ENCODE peak calls at places on chromosomes 7 and 10, in four cellular contexts. One of them, this sample, is unnamed.
A peak's percentile ranks its signal among the peaks of the same experiment; 100 is the strongest.

GRCh38 chr7:6536899-6537298 is 14.4 kb downstream of the GRID2IP start:
- DNase-seq in NCI-H1092: peak; percentile 55
- DNase-seq in right cardiac atrium: no peak
- DNase-seq in nucleus accumbens: no peak
- DNase-seq in this sample: no peak

GRCh38 chr10:88232978-88233537 is 350.1 kb downstream of the RNLS start:
- DNase-seq in NCI-H1092: no peak
- DNase-seq in right cardiac atrium: no peak
- DNase-seq in nucleus accumbens: no peak
- DNase-seq in this sample: no peak

GRCh38 chr10:43231523-43232078 is 35.3 kb downstream of the RASGEF1A start:
- DNase-seq in NCI-H1092: no peak
- DNase-seq in right cardiac atrium: peak; percentile 3
- DNase-seq in nucleus accumbens: no peak
- DNase-seq in this sample: no peak

GRCh38 chr7:140176271-140176701 is 497 bp downstream of the KDM7A start:
- DNase-seq in NCI-H1092: peak; percentile 30
- DNase-seq in right cardiac atrium: peak; percentile 29
- DNase-seq in nucleus accumbens: no peak
- DNase-seq in this sample: no peak

GRCh38 chr7:64799-65430 is 127.5 kb upstream of the FAM20C start:
- DNase-seq in NCI-H1092: no peak
- DNase-seq in right cardiac atrium: no peak
- DNase-seq in nucleus accumbens: no peak
- DNase-seq in this sample: no peak

GRCh38 chr10:52446391-52446790 is 132.3 kb downstream of the DKK1 start:
- DNase-seq in NCI-H1092: no peak
- DNase-seq in right cardiac atrium: no peak
- DNase-seq in nucleus accumbens: no peak
- DNase-seq in this sample: no peak

GRCh38 chr10:124388823-124389612 is 29.7 kb downstream of the OAT start:
- DNase-seq in NCI-H1092: peak; percentile 72
- DNase-seq in right cardiac atrium: peak; percentile 88
- DNase-seq in nucleus accumbens: peak; percentile 84
- DNase-seq in this sample: no peak

GRCh38 chr10:113111900-113112853 is 162.1 kb downstream of the TCF7L2 start:
- DNase-seq in NCI-H1092: no peak
- DNase-seq in right cardiac atrium: peak; percentile 56
- DNase-seq in nucleus accumbens: no peak
- DNase-seq in this sample: no peak

GRCh38 chr10:27143686-27144085 is 10.5 kb downstream of the YME1L1 start:
- DNase-seq in NCI-H1092: no peak
- DNase-seq in right cardiac atrium: no peak
- DNase-seq in nucleus accumbens: no peak
- DNase-seq in this sample: no peak

GRCh38 chr10:73793456-73793855 is 8.1 kb downstream of the ZSWIM8 start:
- DNase-seq in NCI-H1092: no peak
- DNase-seq in right cardiac atrium: no peak
- DNase-seq in nucleus accumbens: no peak
- DNase-seq in this sample: no peak

GRCh38 chr7:75818462-75818861 is 4.9 kb upstream of the CCL24 start:
- DNase-seq in NCI-H1092: no peak
- DNase-seq in right cardiac atrium: no peak
- DNase-seq in nucleus accumbens: no peak
- DNase-seq in this sample: no peak

GRCh38 chr10:86653987-86654386 is 360 bp upstream of the OPN4 start:
- DNase-seq in NCI-H1092: no peak
- DNase-seq in right cardiac atrium: no peak
- DNase-seq in nucleus accumbens: no peak
- DNase-seq in this sample: no peak

GRCh38 chr10:19966751-19967150 is 150.5 kb downstream of the PLXDC2 start:
- DNase-seq in NCI-H1092: no peak
- DNase-seq in right cardiac atrium: no peak
- DNase-seq in nucleus accumbens: no peak
- DNase-seq in this sample: no peak

GRCh38 chr10:116636976-116637375 is 16.2 kb downstream of the PNLIPRP2 start:
- DNase-seq in NCI-H1092: no peak
- DNase-seq in right cardiac atrium: no peak
- DNase-seq in nucleus accumbens: no peak
- DNase-seq in this sample: no peak

GRCh38 chr7:28957064-28957821 is 887 bp downstream of the TRIL start:
- DNase-seq in NCI-H1092: peak; percentile 49
- DNase-seq in right cardiac atrium: peak; percentile 28
- DNase-seq in nucleus accumbens: no peak
- DNase-seq in this sample: no peak

GRCh38 chr7:156722427-156722826 is 81.9 kb downstream of the RNF32 start:
- DNase-seq in NCI-H1092: no peak
- DNase-seq in right cardiac atrium: no peak
- DNase-seq in nucleus accumbens: no peak
- DNase-seq in this sample: no peak

GRCh38 chr10:46541017-46541661 is 15.3 kb downstream of the GPRIN2 start:
- DNase-seq in NCI-H1092: no peak
- DNase-seq in right cardiac atrium: peak; percentile 50
- DNase-seq in nucleus accumbens: no peak
- DNase-seq in this sample: no peak

GRCh38 chr10:98486421-98486820 is 39.7 kb upstream of the HPS1 start:
- DNase-seq in NCI-H1092: no peak
- DNase-seq in right cardiac atrium: no peak
- DNase-seq in nucleus accumbens: no peak
- DNase-seq in this sample: no peak

GRCh38 chr7:124937076-124937475 is 7.5 kb upstream of the POT1 start:
- DNase-seq in NCI-H1092: no peak
- DNase-seq in right cardiac atrium: no peak
- DNase-seq in nucleus accumbens: no peak
- DNase-seq in this sample: peak; percentile 66

GRCh38 chr10:65571011-65571570 is 1354.7 kb upstream of the LRRTM3 start:
- DNase-seq in NCI-H1092: no peak
- DNase-seq in right cardiac atrium: no peak
- DNase-seq in nucleus accumbens: no peak
- DNase-seq in this sample: no peak

GRCh38 chr7:157394246-157395191 is 57.7 kb downstream of the DNAJB6 start:
- DNase-seq in NCI-H1092: no peak
- DNase-seq in right cardiac atrium: no peak
- DNase-seq in nucleus accumbens: no peak
- DNase-seq in this sample: no peak

GRCh38 chr7:128885370-128886187 is 22.9 kb downstream of the ATP6V1F start:
- DNase-seq in NCI-H1092: no peak
- DNase-seq in right cardiac atrium: no peak
- DNase-seq in nucleus accumbens: no peak
- DNase-seq in this sample: no peak

GRCh38 chr10:123470570-123470969 is 195.6 kb upstream of the GPR26 start:
- DNase-seq in NCI-H1092: no peak
- DNase-seq in right cardiac atrium: no peak
- DNase-seq in nucleus accumbens: no peak
- DNase-seq in this sample: no peak

GRCh38 chr7:135147899-135148721 is at the start of gene TMEM140:
- DNase-seq in NCI-H1092: no peak
- DNase-seq in right cardiac atrium: no peak
- DNase-seq in nucleus accumbens: no peak
- DNase-seq in this sample: peak; percentile 79

GRCh38 chr10:126094537-126094936 is 198.2 kb downstream of the FANK1 start:
- DNase-seq in NCI-H1092: no peak
- DNase-seq in right cardiac atrium: no peak
- DNase-seq in nucleus accumbens: no peak
- DNase-seq in this sample: no peak

GRCh38 chr7:73674468-73675124 is 7.0 kb downstream of the VPS37D start:
- DNase-seq in NCI-H1092: no peak
- DNase-seq in right cardiac atrium: no peak
- DNase-seq in nucleus accumbens: no peak
- DNase-seq in this sample: no peak

GRCh38 chr7:149855368-149856305 is 17.5 kb downstream of the ZNF862 start:
- DNase-seq in NCI-H1092: no peak
- DNase-seq in right cardiac atrium: no peak
- DNase-seq in nucleus accumbens: no peak
- DNase-seq in this sample: no peak

GRCh38 chr7:151251328-151251925 is 2.9 kb upstream of the SMARCD3 start:
- DNase-seq in NCI-H1092: peak; percentile 60
- DNase-seq in right cardiac atrium: peak; percentile 70
- DNase-seq in nucleus accumbens: peak; percentile 70
- DNase-seq in this sample: no peak

GRCh38 chr10:32982293-32982709 is 24.3 kb upstream of the ITGB1 start:
- DNase-seq in NCI-H1092: no peak
- DNase-seq in right cardiac atrium: no peak
- DNase-seq in nucleus accumbens: no peak
- DNase-seq in this sample: no peak

GRCh38 chr10:111756541-111757061 is 427.0 kb downstream of the GPAM start:
- DNase-seq in NCI-H1092: no peak
- DNase-seq in right cardiac atrium: peak; percentile 13
- DNase-seq in nucleus accumbens: no peak
- DNase-seq in this sample: no peak

GRCh38 chr7:4738711-4739527 is 36.5 kb upstream of the AP5Z1 start:
- DNase-seq in NCI-H1092: no peak
- DNase-seq in right cardiac atrium: peak; percentile 65
- DNase-seq in nucleus accumbens: no peak
- DNase-seq in this sample: peak; percentile 56

GRCh38 chr10:124601431-124602120 is 140.0 kb downstream of the LHPP start:
- DNase-seq in NCI-H1092: peak; percentile 44
- DNase-seq in right cardiac atrium: peak; percentile 7
- DNase-seq in nucleus accumbens: no peak
- DNase-seq in this sample: no peak

GRCh38 chr7:73749931-73750776 is 11.6 kb upstream of the ABHD11 start:
- DNase-seq in NCI-H1092: no peak
- DNase-seq in right cardiac atrium: no peak
- DNase-seq in nucleus accumbens: no peak
- DNase-seq in this sample: no peak

GRCh38 chr7:55074008-55074499 is 55.2 kb downstream of the EGFR start:
- DNase-seq in NCI-H1092: no peak
- DNase-seq in right cardiac atrium: peak; percentile 57
- DNase-seq in nucleus accumbens: no peak
- DNase-seq in this sample: peak; percentile 90

GRCh38 chr10:114402871-114403544 is 1.3 kb downstream of the AFAP1L2 start:
- DNase-seq in NCI-H1092: no peak
- DNase-seq in right cardiac atrium: no peak
- DNase-seq in nucleus accumbens: no peak
- DNase-seq in this sample: no peak

GRCh38 chr10:49615721-49616120 is 1.9 kb downstream of the CHAT start:
- DNase-seq in NCI-H1092: no peak
- DNase-seq in right cardiac atrium: no peak
- DNase-seq in nucleus accumbens: no peak
- DNase-seq in this sample: no peak

GRCh38 chr7:128827248-128827958 is 2.8 kb upstream of the FLNC start:
- DNase-seq in NCI-H1092: no peak
- DNase-seq in right cardiac atrium: peak; percentile 48
- DNase-seq in nucleus accumbens: no peak
- DNase-seq in this sample: no peak

GRCh38 chr10:34235164-34235832 is 579.8 kb downstream of the PARD3 start:
- DNase-seq in NCI-H1092: peak; percentile 10
- DNase-seq in right cardiac atrium: no peak
- DNase-seq in nucleus accumbens: no peak
- DNase-seq in this sample: no peak

GRCh38 chr7:73978681-73979563 is 49.1 kb upstream of the ELN start:
- DNase-seq in NCI-H1092: peak; percentile 7
- DNase-seq in right cardiac atrium: peak; percentile 49
- DNase-seq in nucleus accumbens: no peak
- DNase-seq in this sample: no peak